ENCODE peak calls at places on chromosomes 7 and 10, in nine cellular contexts. C, N, F, A, D, P, R, X and U are unnamed samples.

GRCh38 chr7:29285451-29285807 is 90.9 kb downstream of the CHN2 start:
- DNase-seq in X (no peak), C (peak; percentile 91), A (no peak), R (no peak), F (no peak), D (no peak), P (no peak), N (no peak), U (peak; percentile 40)

GRCh38 chr10:95312264-95312663 is 21.5 kb upstream of the PDLIM1 start:
- DNase-seq in X (no peak), A (no peak), F (no peak), P (peak; percentile 55), N (no peak), D (no peak), C (peak; percentile 54), R (no peak), U (no peak)

GRCh38 chr10:80046629-80047441 is 31.6 kb upstream of the TMEM254 start:
- DNase-seq in X (peak; percentile 79), P (peak; percentile 70), A (peak; percentile 77), D (no peak), C (peak; percentile 66), N (peak; percentile 68), F (peak; percentile 53), R (peak; percentile 71), U (peak; percentile 60)

GRCh38 chr7:44333971-44334733 is 8.8 kb upstream of the CAMK2B start:
- DNase-seq in C (peak; percentile 31), R (no peak), A (no peak), N (no peak), P (no peak), X (no peak), F (peak; percentile 76), D (no peak), U (no peak)

GRCh38 chr10:100355069-100355468 is 8.0 kb downstream of the SCD start:
- DNase-seq in F (no peak), D (no peak), R (no peak), A (no peak), P (no peak), C (no peak), N (no peak), X (no peak), U (no peak)

GRCh38 chr7:35596061-35596460 is 98.9 kb downstream of the HERPUD2 start:
- DNase-seq in N (no peak), P (peak; percentile 31), F (no peak), R (peak; percentile 17), A (no peak), X (no peak), C (peak; percentile 31), D (no peak), U (no peak)

GRCh38 chr7:158587425-158588084 is at the start of gene PTPRN2:
- DNase-seq in D (peak; percentile 94), C (peak; percentile 39), X (peak; percentile 59), R (peak; percentile 32), P (peak; percentile 11), F (peak; percentile 58), N (no peak), A (peak; percentile 81), U (peak; percentile 59)

GRCh38 chr10:116988311-116988710 is 16.7 kb downstream of the SHTN1 start:
- DNase-seq in F (no peak), R (no peak), D (no peak), N (no peak), X (no peak), C (no peak), A (no peak), P (no peak), U (no peak)

GRCh38 chr7:22008683-22009082 is 63.0 kb upstream of the CDCA7L start:
- DNase-seq in R (no peak), P (no peak), D (no peak), A (no peak), N (no peak), X (no peak), C (no peak), F (no peak), U (no peak)

GRCh38 chr10:119238577-119238976 is 31.2 kb downstream of the GRK5 start:
- DNase-seq in F (no peak), D (no peak), N (no peak), C (peak; percentile 41), R (no peak), P (no peak), X (no peak), A (no peak), U (no peak)
- TF ChIP-seq CTCF in F (no peak), D (no peak), N (no peak), C (no peak), R (no peak), P (no peak), X (no peak), A (no peak), U (no peak)

DNA sequence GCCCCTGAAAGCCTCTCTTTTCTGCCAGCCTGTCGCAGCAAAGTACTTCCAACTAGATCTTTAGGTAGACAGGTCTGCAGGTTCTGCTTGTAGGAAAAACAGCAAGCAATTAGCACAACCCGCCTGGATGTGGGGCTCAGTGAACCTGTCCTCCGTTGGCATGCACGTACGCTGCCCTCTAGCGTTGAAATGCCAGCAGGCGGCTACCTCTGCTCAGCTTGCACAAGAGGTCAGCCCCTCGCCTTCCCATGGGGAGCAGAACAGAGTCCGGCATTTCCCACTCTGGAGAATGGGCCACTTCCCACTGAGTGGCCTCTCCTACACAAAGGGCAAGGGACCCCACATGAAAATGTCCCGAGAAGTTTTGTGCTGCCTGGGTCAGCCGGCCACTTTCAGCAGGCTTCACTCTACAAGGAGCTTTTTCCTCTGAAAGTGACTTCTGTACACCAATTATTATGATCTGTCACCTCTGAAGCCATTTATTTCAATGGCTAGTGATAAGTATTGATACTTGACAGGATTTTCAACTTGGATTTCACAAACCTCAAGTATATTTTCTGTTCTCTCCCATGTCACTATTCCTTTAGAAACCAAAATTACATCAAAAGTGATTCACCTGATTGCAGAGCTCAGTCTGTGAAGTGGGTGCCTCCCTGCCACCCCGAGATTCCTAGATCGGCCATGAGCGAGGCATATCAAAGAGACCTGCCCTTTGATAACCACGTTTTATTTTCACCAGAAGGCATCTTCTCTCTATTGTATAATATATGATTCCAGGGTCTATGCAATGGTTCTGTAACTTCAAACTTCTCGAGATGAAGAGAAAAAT is 56.7 kb downstream of the JCAD start:
- DNase-seq in C (peak; percentile 84), D (no peak), R (peak; percentile 71), A (peak; percentile 87), N (peak; percentile 51), X (peak; percentile 78), F (peak; percentile 55), P (peak; percentile 85), U (peak; percentile 43)
- TF ChIP-seq CTCF in C (peak; percentile 92), D (peak; percentile 81), R (peak; percentile 69), A (peak; percentile 87), N (peak; percentile 77), X (peak; percentile 82), F (peak; percentile 60), P (peak; percentile 97), U (peak; percentile 75)

GRCh38 chr10:123380491-123381085 is 226.4 kb downstream of the BUB3 start:
- DNase-seq in N (no peak), C (peak; percentile 67), F (no peak), R (no peak), X (no peak), A (no peak), P (no peak), D (no peak), U (no peak)
- TF ChIP-seq CTCF in N (peak; percentile 52), C (peak; percentile 60), F (peak; percentile 67), R (no peak), X (peak; percentile 61), A (peak; percentile 63), P (no peak), D (no peak), U (no peak)

GRCh38 chr7:139913006-139913405 is 83.9 kb downstream of the TBXAS1 start:
- DNase-seq in C (peak; percentile 21), R (no peak), N (no peak), D (no peak), A (no peak), X (no peak), P (no peak), F (no peak), U (no peak)
- TF ChIP-seq CTCF in C (no peak), R (no peak), N (no peak), D (no peak), A (no peak), X (no peak), P (no peak), F (no peak), U (no peak)

GRCh38 chr7:155296788-155297516 is 726 bp upstream of the INSIG1 start:
- DNase-seq in R (peak; percentile 31), X (no peak), C (peak; percentile 73), P (peak; percentile 61), D (no peak), F (no peak), A (no peak), N (peak; percentile 73), U (peak; percentile 80)
- TF ChIP-seq CTCF in R (peak; percentile 59), X (peak; percentile 61), C (peak; percentile 41), P (peak; percentile 26), D (peak; percentile 49), F (peak; percentile 37), A (peak; percentile 69), N (peak; percentile 14), U (peak; percentile 17)

DNA sequence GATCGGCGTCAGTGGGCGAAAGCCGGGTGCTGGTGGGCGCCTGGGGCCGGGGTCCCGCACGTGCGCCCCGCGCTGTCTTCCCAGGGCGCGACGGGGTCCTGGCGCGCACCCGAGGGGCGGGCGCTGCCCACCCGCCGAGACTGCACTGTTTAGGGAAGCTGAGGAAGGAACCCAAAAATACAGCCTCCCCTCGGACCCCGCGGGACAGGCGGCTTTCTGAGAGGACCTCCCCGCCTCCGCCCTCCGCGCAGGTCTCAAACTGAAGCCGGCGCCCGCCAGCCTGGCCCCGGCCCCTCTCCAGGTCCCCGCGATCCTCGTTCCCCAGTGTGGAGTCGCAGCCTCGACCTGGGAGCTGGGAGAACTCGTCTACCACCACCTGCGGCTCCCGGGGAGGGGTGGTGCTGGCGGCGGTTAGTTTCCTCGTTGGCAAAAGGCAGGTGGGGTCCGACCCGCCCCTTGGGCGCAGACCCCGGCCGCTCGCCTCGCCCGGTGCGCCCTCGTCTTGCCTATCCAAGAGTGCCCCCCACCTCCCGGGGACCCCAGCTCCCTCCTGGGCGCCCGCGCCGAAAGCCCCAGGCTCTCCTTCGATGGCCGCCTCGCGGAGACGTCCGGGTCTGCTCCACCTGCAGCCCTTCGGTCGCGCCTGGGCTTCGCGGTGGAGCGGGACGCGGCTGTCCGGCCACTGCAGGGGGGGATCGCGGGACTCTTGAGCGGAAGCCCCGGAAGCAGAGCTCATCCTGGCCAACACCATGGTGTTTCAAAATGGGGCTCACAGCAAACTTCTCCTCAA is 1.1 kb downstream of the EGFR start:
- DNase-seq in R (no peak), C (no peak), P (no peak), N (no peak), D (peak; percentile 87), A (no peak), F (no peak), X (peak; percentile 8), U (no peak)
- TF ChIP-seq CTCF in R (peak; percentile 8), C (peak; percentile 19), P (no peak), N (no peak), D (no peak), A (peak; percentile 25), F (no peak), X (no peak), U (no peak)